ENCODE peak calls at places on chromosome 11, in seven cellular contexts. One of them, this sample, is unnamed.

GRCh38 chr11:70244698-70245097 is 25.8 kb upstream of the PPFIA1 start:
- DNase-seq in cardiac muscle cell: no peak
- DNase-seq in left ventricle myocardium inferior: no peak
- DNase-seq in stimulated activated CD8-positive, alpha-beta memory T cell treated with anti-CD3 and anti-CD28 coated beads, Interleukin-15, amount 100 ng/mL, for 1 hour: no peak
- DNase-seq in A549: peak
- DNase-seq in activated CD4-positive, alpha-beta T cell treated with anti-CD3 and anti-CD28 coated beads for 48 hours: no peak
- DNase-seq in NCI-H146: no peak
- DNase-seq in this sample: no peak

GRCh38 chr11:83948205-83948604 is 662.0 kb upstream of the CCDC90B start:
- DNase-seq in cardiac muscle cell: no peak
- DNase-seq in left ventricle myocardium inferior: no peak
- DNase-seq in stimulated activated CD8-positive, alpha-beta memory T cell treated with anti-CD3 and anti-CD28 coated beads, Interleukin-15, amount 100 ng/mL, for 1 hour: no peak
- DNase-seq in A549: no peak
- DNase-seq in activated CD4-positive, alpha-beta T cell treated with anti-CD3 and anti-CD28 coated beads for 48 hours: no peak
- DNase-seq in NCI-H146: no peak
- DNase-seq in this sample: peak

GRCh38 chr11:71321433-71322191 is 69.2 kb upstream of the SHANK2 start:
- DNase-seq in cardiac muscle cell: no peak
- DNase-seq in left ventricle myocardium inferior: no peak
- DNase-seq in stimulated activated CD8-positive, alpha-beta memory T cell treated with anti-CD3 and anti-CD28 coated beads, Interleukin-15, amount 100 ng/mL, for 1 hour: no peak
- DNase-seq in A549: no peak
- DNase-seq in activated CD4-positive, alpha-beta T cell treated with anti-CD3 and anti-CD28 coated beads for 48 hours: no peak
- DNase-seq in NCI-H146: no peak
- DNase-seq in this sample: no peak

GRCh38 chr11:46514370-46514769 is 79.5 kb downstream of the AMBRA1 start:
- DNase-seq in cardiac muscle cell: no peak
- DNase-seq in left ventricle myocardium inferior: no peak
- DNase-seq in stimulated activated CD8-positive, alpha-beta memory T cell treated with anti-CD3 and anti-CD28 coated beads, Interleukin-15, amount 100 ng/mL, for 1 hour: no peak
- DNase-seq in A549: no peak
- DNase-seq in activated CD4-positive, alpha-beta T cell treated with anti-CD3 and anti-CD28 coated beads for 48 hours: no peak
- DNase-seq in NCI-H146: no peak
- DNase-seq in this sample: no peak

GRCh38 chr11:67284811-67285540 is 4.1 kb upstream of the ANKRD13D start:
- DNase-seq in cardiac muscle cell: no peak
- DNase-seq in left ventricle myocardium inferior: peak
- DNase-seq in stimulated activated CD8-positive, alpha-beta memory T cell treated with anti-CD3 and anti-CD28 coated beads, Interleukin-15, amount 100 ng/mL, for 1 hour: no peak
- DNase-seq in A549: no peak
- DNase-seq in activated CD4-positive, alpha-beta T cell treated with anti-CD3 and anti-CD28 coated beads for 48 hours: no peak
- DNase-seq in NCI-H146: no peak
- DNase-seq in this sample: no peak

GRCh38 chr11:73195191-73196007 is 22.7 kb upstream of the P2RY2 start:
- DNase-seq in cardiac muscle cell: no peak
- DNase-seq in left ventricle myocardium inferior: no peak
- DNase-seq in stimulated activated CD8-positive, alpha-beta memory T cell treated with anti-CD3 and anti-CD28 coated beads, Interleukin-15, amount 100 ng/mL, for 1 hour: no peak
- DNase-seq in A549: peak
- DNase-seq in activated CD4-positive, alpha-beta T cell treated with anti-CD3 and anti-CD28 coated beads for 48 hours: no peak
- DNase-seq in NCI-H146: no peak
- DNase-seq in this sample: no peak

GRCh38 chr11:92311616-92312449 is 87.2 kb downstream of the FAT3 start:
- DNase-seq in cardiac muscle cell: no peak
- DNase-seq in left ventricle myocardium inferior: no peak
- DNase-seq in stimulated activated CD8-positive, alpha-beta memory T cell treated with anti-CD3 and anti-CD28 coated beads, Interleukin-15, amount 100 ng/mL, for 1 hour: no peak
- DNase-seq in A549: no peak
- DNase-seq in activated CD4-positive, alpha-beta T cell treated with anti-CD3 and anti-CD28 coated beads for 48 hours: no peak
- DNase-seq in NCI-H146: no peak
- DNase-seq in this sample: peak

GRCh38 chr11:123674297-123674696 is 19.9 kb upstream of the SCN3B start:
- DNase-seq in cardiac muscle cell: no peak
- DNase-seq in left ventricle myocardium inferior: no peak
- DNase-seq in stimulated activated CD8-positive, alpha-beta memory T cell treated with anti-CD3 and anti-CD28 coated beads, Interleukin-15, amount 100 ng/mL, for 1 hour: no peak
- DNase-seq in A549: no peak
- DNase-seq in activated CD4-positive, alpha-beta T cell treated with anti-CD3 and anti-CD28 coated beads for 48 hours: no peak
- DNase-seq in NCI-H146: no peak
- DNase-seq in this sample: no peak

GRCh38 chr11:2521681-2522630 is 77.1 kb downstream of the KCNQ1 start:
- DNase-seq in cardiac muscle cell: no peak
- DNase-seq in left ventricle myocardium inferior: peak
- DNase-seq in stimulated activated CD8-positive, alpha-beta memory T cell treated with anti-CD3 and anti-CD28 coated beads, Interleukin-15, amount 100 ng/mL, for 1 hour: no peak
- DNase-seq in A549: no peak
- DNase-seq in activated CD4-positive, alpha-beta T cell treated with anti-CD3 and anti-CD28 coated beads for 48 hours: no peak
- DNase-seq in NCI-H146: no peak
- DNase-seq in this sample: no peak

GRCh38 chr11:120119121-120119520 is 18.8 kb downstream of the TRIM29 start:
- DNase-seq in cardiac muscle cell: no peak
- DNase-seq in left ventricle myocardium inferior: no peak
- DNase-seq in stimulated activated CD8-positive, alpha-beta memory T cell treated with anti-CD3 and anti-CD28 coated beads, Interleukin-15, amount 100 ng/mL, for 1 hour: no peak
- DNase-seq in A549: no peak
- DNase-seq in activated CD4-positive, alpha-beta T cell treated with anti-CD3 and anti-CD28 coated beads for 48 hours: no peak
- DNase-seq in NCI-H146: no peak
- DNase-seq in this sample: peak

GRCh38 chr11:76598426-76598839 is 72.1 kb downstream of the LRRC32 start:
- DNase-seq in cardiac muscle cell: peak
- DNase-seq in left ventricle myocardium inferior: no peak
- DNase-seq in stimulated activated CD8-positive, alpha-beta memory T cell treated with anti-CD3 and anti-CD28 coated beads, Interleukin-15, amount 100 ng/mL, for 1 hour: no peak
- DNase-seq in A549: peak
- DNase-seq in activated CD4-positive, alpha-beta T cell treated with anti-CD3 and anti-CD28 coated beads for 48 hours: peak
- DNase-seq in NCI-H146: peak
- DNase-seq in this sample: peak

This sample was measured in NCI-H69.